ENCODE peak calls at places on chromosomes 4 and X, in four cellular contexts. F is thyroid gland, J is colonic mucosa, R is brain microvascular endothelial cell. S is an unnamed sample.

GRCh38 chrX:15906544-15906943 is 51.9 kb upstream of the AP1S2 start:
- DNase-seq in J (no peak), F (no peak), R (no peak), S (no peak)

GRCh38 chr4:52298444-52298843 is 247.3 kb downstream of the SPATA18 start:
- DNase-seq in J (no peak), R (no peak), F (no peak), S (no peak)

GRCh38 chr4:114519368-114519767 is 79.2 kb upstream of the UGT8 start:
- DNase-seq in R (no peak), F (peak; percentile 10), J (no peak), S (no peak)

GRCh38 chr4:106058919-106059318 is 163.6 kb downstream of the NPNT start:
- DNase-seq in F (no peak), J (no peak), R (no peak), S (no peak)

GRCh38 chrX:143648705-143649104 is 12.8 kb upstream of the SLITRK4 start:
- DNase-seq in F (peak; percentile 1), R (no peak), J (no peak), S (no peak)

GRCh38 chr4:126468144-126468543 is 1153.4 kb downstream of the FAT4 start:
- DNase-seq in F (no peak), J (no peak), R (no peak), S (no peak)

GRCh38 chr4:114905017-114905416 is 208.4 kb downstream of the NDST4 start:
- DNase-seq in J (no peak), R (no peak), F (no peak), S (no peak)

GRCh38 chr4:111761531-111761930 is 383.7 kb upstream of the FAM241A start:
- DNase-seq in J (no peak), R (no peak), F (no peak), S (no peak)

GRCh38 chr4:99945718-99946345 is 586 bp downstream of the DNAJB14 start:
- DNase-seq in R (no peak), F (no peak), J (peak; percentile 42), S (peak; percentile 36)

GRCh38 chr4:152784490-152785195 is 4.9 kb downstream of the ARFIP1 start:
- DNase-seq in J (no peak), F (no peak), R (peak; percentile 53), S (no peak)

GRCh38 chrX:130224810-130225209 is 43.9 kb downstream of the ZNF280C start:
- DNase-seq in R (no peak), F (no peak), J (no peak), S (no peak)

GRCh38 chr4:38803833-38804653 is 548 bp downstream of the TLR1 start:
- DNase-seq in F (no peak), J (no peak), R (no peak), S (no peak)

GRCh38 chr4:140157341-140157740 is 3.4 kb upstream of the MAML3 start:
- DNase-seq in J (no peak), R (no peak), F (no peak), S (no peak)

GRCh38 chrX:154785711-154786110 is 19.6 kb downstream of the MPP1 start:
- DNase-seq in R (no peak), F (no peak), J (no peak), S (no peak)

GRCh38 chrX:54921427-54922021 is 900 bp downstream of the TRO start:
- DNase-seq in F (peak; percentile 77), J (peak; percentile 47), R (peak; percentile 50), S (no peak)

GRCh38 chrX:54923376-54923775 is 2.8 kb downstream of the TRO start:
- DNase-seq in J (no peak), F (no peak), R (no peak), S (no peak)

GRCh38 chrX:54922547-54922946 is 1.9 kb downstream of the TRO start:
- DNase-seq in J (no peak), R (no peak), F (no peak), S (no peak)

GRCh38 chrX:54920610-54921426 is at the start of gene TRO:
- DNase-seq in J (no peak), F (no peak), R (no peak), S (no peak)
- TF ChIP-seq CTCF in J (no peak), F (no peak), R (peak; percentile 43), S (no peak)

DNA sequence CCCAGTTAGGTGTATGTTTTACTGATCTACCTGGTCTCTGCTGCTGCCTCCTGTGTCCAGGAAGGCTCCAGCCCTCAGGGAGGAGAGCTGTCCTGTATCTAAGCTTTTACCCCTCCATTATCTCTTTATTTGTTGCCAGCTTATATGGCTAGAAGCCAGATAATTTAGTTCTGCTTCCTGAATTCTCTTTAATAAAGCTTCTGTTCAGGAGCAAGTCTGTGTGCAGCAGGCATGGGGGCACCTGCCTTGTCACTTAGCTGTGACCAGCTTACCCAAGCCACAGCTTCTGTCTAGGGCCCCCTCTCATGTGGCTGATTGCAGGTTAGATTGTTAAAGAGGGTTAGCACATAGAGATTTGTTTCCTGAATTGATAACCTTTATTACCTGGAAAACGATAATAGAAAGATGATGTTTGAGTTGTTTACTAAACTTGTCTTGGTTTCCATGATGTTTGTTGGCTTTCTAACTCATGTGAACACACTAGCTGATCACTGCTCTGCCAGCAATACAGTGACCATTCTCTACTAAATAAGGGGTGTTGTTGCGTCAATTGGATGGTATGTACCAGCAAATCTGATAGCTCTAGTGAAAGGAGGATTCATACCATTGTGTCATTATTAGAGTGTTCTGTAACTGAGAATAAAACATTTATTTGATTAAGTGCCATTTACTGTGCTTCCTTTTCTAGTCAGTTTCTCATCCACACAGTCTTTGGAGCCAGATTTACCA is 189.8 kb upstream of the ANK2 start:
- DNase-seq in J (no peak), F (no peak), R (no peak), S (no peak)
- H3K27ac ChIP-seq in J (no peak overlapping the region), F (no peak overlapping the region), R (no peak overlapping the region), S (no peak overlapping the region)

GRCh38 chr4:120842046-120842445 is 80.5 kb downstream of the PRDM5 start:
- DNase-seq in F (no peak), J (no peak), R (peak; percentile 78), S (no peak)

GRCh38 chr4:120844528-120844921 is 78.0 kb downstream of the PRDM5 start:
- DNase-seq in J (no peak), R (no peak), F (no peak), S (no peak)

GRCh38 chr4:120847019-120847582 is 75.4 kb downstream of the PRDM5 start:
- DNase-seq in R (no peak), F (no peak), J (no peak), S (no peak)

GRCh38 chr4:120841580-120841979 is 80.9 kb downstream of the PRDM5 start:
- DNase-seq in R (no peak), F (no peak), J (no peak), S (no peak)

GRCh38 chr4:120843840-120844527 is 78.5 kb downstream of the PRDM5 start:
- DNase-seq in R (no peak), F (peak; percentile 7), J (peak; percentile 62), S (no peak)
- TF ChIP-seq CTCF in R (peak; percentile 50), F (no peak), J (peak; percentile 61), S (no peak)

DNA sequence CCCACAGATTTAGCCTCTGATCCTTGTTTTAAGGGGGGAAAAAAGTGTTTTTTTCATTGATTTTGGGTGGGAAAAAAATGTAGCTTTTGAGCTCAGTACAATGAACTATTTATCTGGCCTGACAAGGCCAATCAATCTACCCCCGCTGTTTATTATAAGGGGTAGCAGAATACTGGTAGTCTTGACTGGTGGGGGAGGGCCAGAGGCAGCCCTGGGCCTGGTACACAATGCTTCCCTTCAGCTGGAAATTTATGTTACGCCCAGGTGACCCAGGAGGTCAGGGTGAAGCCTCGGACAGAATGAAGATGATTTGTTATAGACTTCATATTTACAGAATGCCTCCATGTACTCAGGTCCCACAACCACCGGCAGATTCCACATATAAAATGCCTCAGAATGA is 143.2 kb downstream of the SH3KBP1 start:
- DNase-seq in J (no peak), R (no peak), F (no peak), S (no peak)
- H3K27ac ChIP-seq in J (no peak overlapping the region), R (no peak overlapping the region), F (no peak overlapping the region), S (no peak overlapping the region)

GRCh38 chr4:74969507-74970474 is 36.9 kb downstream of the PARM1 start:
- DNase-seq in R (no peak), F (peak; percentile 60), J (no peak), S (no peak)
- TF ChIP-seq CTCF in R (peak; percentile 13), F (no peak), J (no peak), S (no peak)

GRCh38 chr4:186159613-186160012 is 31.8 kb upstream of the CYP4V2 start:
- DNase-seq in J (no peak), R (no peak), F (no peak), S (no peak)
- H3K27ac ChIP-seq in J (no peak overlapping the region), R (no peak overlapping the region), F (no peak overlapping the region), S (no peak overlapping the region)

DNA sequence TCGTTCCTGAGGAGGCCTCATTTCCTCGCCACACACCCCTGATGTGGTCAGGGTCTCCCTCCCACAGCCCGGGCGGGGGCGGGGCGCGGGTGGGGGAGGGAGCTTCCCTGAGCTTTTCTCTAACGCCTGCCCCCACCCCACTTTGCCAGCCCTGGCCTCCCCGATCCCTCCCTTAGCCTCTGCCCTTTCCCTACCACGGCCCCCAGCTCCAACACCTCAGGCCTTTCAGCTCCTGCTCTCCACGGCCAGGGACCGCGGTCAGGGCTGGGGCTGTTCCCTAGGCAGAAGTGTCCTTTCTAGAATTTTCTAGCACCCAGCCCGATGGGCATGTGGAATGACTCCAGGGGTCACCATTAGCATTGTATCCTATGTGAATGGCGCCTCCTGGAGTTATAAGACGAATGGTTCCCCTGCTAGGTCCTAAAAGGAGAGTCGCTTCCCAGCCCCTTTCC is 201.3 kb upstream of the BCOR start:
- DNase-seq in R (no peak), F (no peak), J (no peak), S (no peak)
- TF ChIP-seq CTCF in R (peak; percentile 48), F (no peak), J (no peak), S (no peak)

S was measured in RWPE1.